ENCODE peak calls at places on chromosome 2, in eight cellular contexts. R is ovary, K is heart left ventricle, E is stomach, V is Caco-2, M is Peyer's patch, C is BJ, Q is pancreas. P is an unnamed sample.
A peak's percentile ranks its signal among the peaks of the same experiment; 100 is the strongest.

GRCh38 chr2:85780316-85781092 is 26.7 kb downstream of the ATOH8 start:
- DNase-seq in R (no peak), K (no peak), E (no peak), V (no peak), M (no peak), C (no peak), Q (peak; percentile 38), P (no peak)

GRCh38 chr2:214577769-214578168 is 166.9 kb downstream of the VWC2L start:
- DNase-seq in R (no peak), K (no peak), E (no peak), V (no peak), M (no peak), C (no peak), Q (no peak), P (no peak)

GRCh38 chr2:112547333-112547732 is 5.1 kb downstream of the POLR1B start:
- DNase-seq in R (no peak), K (no peak), E (no peak), V (no peak), M (no peak), C (no peak), Q (no peak), P (no peak)

GRCh38 chr2:60567092-60567491 is 13.6 kb upstream of the BCL11A start:
- DNase-seq in R (no peak), K (no peak), E (no peak), V (no peak), M (no peak), C (no peak), Q (no peak), P (no peak)

GRCh38 chr2:28320371-28320770 is 72.3 kb upstream of the FOSL2 start:
- DNase-seq in R (no peak), K (no peak), E (no peak), V (no peak), M (no peak), C (no peak), Q (no peak), P (no peak)

GRCh38 chr2:61670591-61671503 is 132.7 kb upstream of the XPO1 start:
- DNase-seq in R (peak; percentile 44), K (peak; percentile 36), E (peak; percentile 63), V (no peak), M (peak; percentile 63), C (no peak), Q (no peak), P (peak; percentile 82)

GRCh38 chr2:85989288-85989865 is 100.6 kb upstream of the ST3GAL5 start:
- DNase-seq in R (no peak), K (no peak), E (no peak), V (no peak), M (no peak), C (no peak), Q (no peak), P (no peak)

GRCh38 chr2:223712642-223713041 is 110.5 kb upstream of the SCG2 start:
- DNase-seq in R (no peak), K (no peak), E (no peak), V (no peak), M (no peak), C (no peak), Q (no peak), P (no peak)

GRCh38 chr2:59920961-59921360 is 632.5 kb downstream of the BCL11A start:
- DNase-seq in R (no peak), K (no peak), E (no peak), V (no peak), M (no peak), C (no peak), Q (no peak), P (no peak)

GRCh38 chr2:114111329-114111728 is 221.4 kb downstream of the ACTR3 start:
- DNase-seq in R (no peak), K (no peak), E (no peak), V (no peak), M (no peak), C (no peak), Q (no peak), P (no peak)

GRCh38 chr2:218980800-218981389 is 4.1 kb downstream of the FEV start:
- DNase-seq in R (no peak), K (no peak), E (no peak), V (peak; percentile 34), M (no peak), C (no peak), Q (peak; percentile 72), P (no peak)

GRCh38 chr2:181649436-181649979 is 7.4 kb downstream of the CERKL start:
- DNase-seq in R (no peak), K (no peak), E (no peak), V (no peak), M (no peak), C (no peak), Q (no peak), P (no peak)
- H3K4me3 ChIP-seq in R (no peak overlapping the region), K (no peak overlapping the region), E (no peak overlapping the region), V (no peak overlapping the region), M (no peak overlapping the region), C (no peak overlapping the region), Q (no peak overlapping the region), P (no peak overlapping the region)

DNA sequence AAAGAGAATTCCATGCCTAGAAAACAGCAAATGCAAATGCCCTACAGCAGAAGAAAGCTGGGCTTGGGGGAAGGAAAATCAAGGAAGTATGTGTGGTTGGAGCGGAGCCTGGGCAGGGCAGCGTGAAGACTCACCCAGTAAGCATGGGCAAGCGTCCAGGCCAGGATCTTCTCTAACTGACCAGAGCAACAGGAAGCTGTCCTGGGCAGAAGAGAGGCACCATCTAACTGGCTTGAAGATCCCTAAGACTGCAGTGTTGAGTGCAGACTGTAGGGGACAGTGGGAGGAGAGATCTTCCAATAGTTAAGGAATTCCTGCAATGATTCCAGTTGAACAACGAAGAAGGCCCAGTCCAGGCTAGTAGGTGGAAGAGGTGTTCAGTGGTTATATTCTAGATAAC is 57.9 kb downstream of the NXPH2 start:
- DNase-seq in R (no peak), K (no peak), E (no peak), V (no peak), M (no peak), C (no peak), Q (no peak), P (no peak)
- TF ChIP-seq CTCF in R (no peak), K (no peak), E (no peak), V (no peak), M (no peak), C (no peak), Q (no peak), P (no peak)

GRCh38 chr2:54723300-54724149 is at the start of gene EML6:
- DNase-seq in R (peak; percentile 96), K (peak; percentile 98), E (peak; percentile 98), V (peak; percentile 99), M (peak; percentile 99), C (peak; percentile 90), Q (peak; percentile 98), P (peak; percentile 96)
- H3K27me3 ChIP-seq in R (no peaks in the 10 kb centered on the region), K (no peaks in the 10 kb centered on the region), E (no peaks in the 10 kb centered on the region), V (no peaks in the 10 kb centered on the region), M (no peaks in the 10 kb centered on the region), C (peaks cover 8% of the 10 kb centered on the region), Q (no peaks in the 10 kb centered on the region), P (no peaks in the 10 kb centered on the region)

DNA sequence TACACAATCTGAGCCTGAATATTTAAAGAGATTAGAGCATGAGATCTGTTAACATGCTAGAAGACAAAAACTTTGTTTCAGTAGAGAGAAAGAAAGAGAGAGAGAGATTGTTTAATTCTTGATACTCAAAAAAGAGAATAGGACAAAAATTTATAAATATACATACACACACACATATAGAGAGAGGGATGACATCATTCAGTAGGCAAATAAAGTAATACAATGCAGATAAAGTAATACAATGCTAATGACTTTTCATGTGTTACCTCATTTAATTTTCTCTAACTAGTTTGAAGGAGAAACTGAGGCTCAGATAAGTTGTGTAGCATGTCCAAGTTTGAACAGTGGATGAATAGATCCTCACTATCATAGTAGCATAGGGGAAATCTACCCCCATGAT is 286.4 kb downstream of the CMPK2 start:
- DNase-seq in R (no peak), K (no peak), E (no peak), V (no peak), M (no peak), C (no peak), Q (no peak), P (no peak)
- H3K4me3 ChIP-seq in R (no peak overlapping the region), K (no peak overlapping the region), E (no peak overlapping the region), V (no peak overlapping the region), M (no peak overlapping the region), C (no peak overlapping the region), Q (no peak overlapping the region), P (no peak overlapping the region)

GRCh38 chr2:45435316-45435715 is 175.8 kb downstream of the SRBD1 start:
- DNase-seq in R (no peak), K (no peak), E (no peak), V (no peak), M (no peak), C (peak; percentile 64), Q (no peak), P (no peak)

GRCh38 chr2:45433363-45433762 is 177.7 kb downstream of the SRBD1 start:
- DNase-seq in R (no peak), K (no peak), E (no peak), V (no peak), M (no peak), C (no peak), Q (no peak), P (no peak)

GRCh38 chr2:45436456-45436855 is 174.6 kb downstream of the SRBD1 start:
- DNase-seq in R (no peak), K (no peak), E (no peak), V (no peak), M (no peak), C (no peak), Q (no peak), P (no peak)

GRCh38 chr2:45432406-45432805 is 178.7 kb downstream of the SRBD1 start:
- DNase-seq in R (no peak), K (no peak), E (no peak), V (no peak), M (no peak), C (no peak), Q (no peak), P (no peak)
- TF ChIP-seq CTCF in R (no peak), K (no peak), E (no peak), V (no peak), M (no peak), C (no peak), Q (no peak), P (no peak)

GRCh38 chr2:156333274-156333950 is 891 bp upstream of the NR4A2 start:
- DNase-seq in R (no peak), K (no peak), E (no peak), V (no peak), M (no peak), C (no peak), Q (no peak), P (no peak)

GRCh38 chr2:156329922-156330726 is 2.4 kb downstream of the NR4A2 start:
- DNase-seq in R (no peak), K (no peak), E (no peak), V (no peak), M (no peak), C (no peak), Q (no peak), P (no peak)

GRCh38 chr2:156333951-156334495 is 1.5 kb upstream of the NR4A2 start:
- DNase-seq in R (peak; percentile 88), K (peak; percentile 87), E (peak; percentile 72), V (peak; percentile 53), M (peak; percentile 87), C (no peak), Q (peak; percentile 85), P (peak; percentile 69)

GRCh38 chr2:156332452-156333273 is at the start of gene NR4A2:
- DNase-seq in R (peak; percentile 94), K (peak; percentile 93), E (peak; percentile 96), V (peak; percentile 84), M (peak; percentile 98), C (no peak), Q (peak; percentile 93), P (peak; percentile 96)

GRCh38 chr2:156331572-156332451 is 709 bp downstream of the NR4A2 start:
- DNase-seq in R (peak; percentile 83), K (peak; percentile 69), E (peak; percentile 68), V (peak; percentile 43), M (peak; percentile 83), C (no peak), Q (peak; percentile 64), P (peak; percentile 93)
- H3K27me3 ChIP-seq in R (no peaks in the 10 kb centered on the region), K (peaks cover 24% of the 10 kb centered on the region), E (no peaks in the 10 kb centered on the region), V (no peaks in the 10 kb centered on the region), M (no peaks in the 10 kb centered on the region), C (peaks cover 5% of the 10 kb centered on the region), Q (no peaks in the 10 kb centered on the region), P (no peaks in the 10 kb centered on the region)

GRCh38 chr2:42974697-42975357 is 182.4 kb upstream of the HAAO start:
- DNase-seq in R (peak; percentile 88), K (peak; percentile 78), E (peak; percentile 77), V (peak; percentile 98), M (peak; percentile 88), C (no peak), Q (peak; percentile 91), P (no peak)
- H3K4me3 ChIP-seq in R (peak overlapping the region; percentile 35), K (peak overlapping the region; percentile 59), E (peak overlapping the region; percentile 39), V (peak overlapping the region; percentile 7), M (peak overlapping the region; percentile 54), C (peak overlapping the region; percentile 12), Q (no peak overlapping the region), P (peak overlapping the region; percentile 53)